ENCODE peak calls at places on chromosomes 2 and 18, in four cellular contexts. V is right lobe of liver; N is lung; L is CD4-positive, alpha-beta T cell. Y is an unnamed sample.

GRCh38 chr2:224401641-224402342 is at the start of gene FAM124B:
- DNase-seq in V (peak), N (peak), L (peak), Y (no peak)

GRCh38 chr2:214277880-214278279 is 133.0 kb upstream of the VWC2L start:
- DNase-seq in V (no peak), N (no peak), L (no peak), Y (no peak)

GRCh38 chr2:143397886-143398614 is 268.8 kb downstream of the ARHGAP15 start:
- DNase-seq in V (no peak), N (no peak), L (no peak), Y (no peak)

GRCh38 chr2:158644139-158644538 is 151.0 kb upstream of the DAPL1 start:
- DNase-seq in V (no peak), N (no peak), L (no peak), Y (no peak)

GRCh38 chr2:31266804-31267203 is 32.9 kb downstream of the EHD3 start:
- DNase-seq in V (no peak), N (no peak), L (no peak), Y (no peak)

GRCh38 chr2:55418512-55419235 is 982 bp downstream of the CCDC88A start:
- DNase-seq in V (no peak), N (no peak), L (no peak), Y (no peak)

GRCh38 chr2:11683486-11683885 is 13.5 kb upstream of the NTSR2 start:
- DNase-seq in V (no peak), N (no peak), L (no peak), Y (no peak)

GRCh38 chr18:48943333-48943732 is 7.4 kb downstream of the SMAD7 start:
- DNase-seq in V (no peak), N (no peak), L (no peak), Y (no peak)

GRCh38 chr2:33426666-33427231 is 49.7 kb upstream of the RASGRP3 start:
- DNase-seq in V (peak), N (peak), L (no peak), Y (no peak)

GRCh38 chr2:27723372-27724144 is 48.0 kb upstream of the MRPL33 start:
- DNase-seq in V (peak), N (peak), L (peak), Y (peak)

GRCh38 chr2:158202151-158202778 is 100.6 kb downstream of the UPP2 start:
- DNase-seq in V (no peak), N (no peak), L (no peak), Y (no peak)

GRCh38 chr2:129738799-129739198 is 240.7 kb upstream of the RAB6C start:
- DNase-seq in V (no peak), N (no peak), L (no peak), Y (no peak)

GRCh38 chr18:10228380-10228779 is 226.1 kb upstream of the APCDD1 start:
- DNase-seq in V (no peak), N (no peak), L (no peak), Y (no peak)

GRCh38 chr18:10231220-10231619 is 223.2 kb upstream of the APCDD1 start:
- DNase-seq in V (no peak), N (no peak), L (no peak), Y (no peak)

GRCh38 chr18:10226971-10227370 is 227.5 kb upstream of the APCDD1 start:
- DNase-seq in V (no peak), N (no peak), L (no peak), Y (no peak)

GRCh38 chr18:10232062-10232461 is 222.4 kb upstream of the APCDD1 start:
- DNase-seq in V (no peak), N (no peak), L (no peak), Y (no peak)

DNA sequence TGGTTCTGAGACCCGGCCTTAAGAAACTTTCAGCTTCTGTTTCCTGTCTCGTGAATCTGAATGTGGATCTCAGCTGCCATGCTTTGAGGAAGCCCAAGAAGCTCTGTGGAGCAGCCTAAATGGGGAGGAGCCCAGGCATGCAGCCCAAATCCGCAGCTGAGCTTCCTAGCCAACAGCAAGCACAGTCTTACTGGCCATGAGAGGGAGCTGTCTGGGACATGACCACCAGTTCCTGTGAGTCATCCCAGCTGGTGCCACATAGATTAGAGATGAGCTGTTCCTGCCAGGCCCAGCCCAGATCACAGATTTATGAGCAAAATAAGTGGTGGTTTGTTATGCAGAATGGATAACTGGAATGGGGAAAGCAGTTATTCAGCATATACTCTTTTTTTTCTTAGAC is 224.4 kb upstream of the APCDD1 start:
- DNase-seq in V (no peak), N (no peak), L (no peak), Y (no peak)
- TF ChIP-seq CTCF in V (no peak), N (no peak), L (no peak), Y (no peak)

GRCh38 chr18:2102022-2102421 is 469.3 kb downstream of the METTL4 start:
- DNase-seq in V (no peak), N (no peak), L (no peak), Y (no peak)

GRCh38 chr18:2108581-2108980 is 462.7 kb downstream of the METTL4 start:
- DNase-seq in V (no peak), N (no peak), L (no peak), Y (no peak)

GRCh38 chr18:2103299-2103698 is 468.0 kb downstream of the METTL4 start:
- DNase-seq in V (no peak), N (no peak), L (no peak), Y (no peak)

GRCh38 chr18:2100694-2101213 is 470.6 kb downstream of the METTL4 start:
- DNase-seq in V (no peak), N (no peak), L (no peak), Y (no peak)

DNA sequence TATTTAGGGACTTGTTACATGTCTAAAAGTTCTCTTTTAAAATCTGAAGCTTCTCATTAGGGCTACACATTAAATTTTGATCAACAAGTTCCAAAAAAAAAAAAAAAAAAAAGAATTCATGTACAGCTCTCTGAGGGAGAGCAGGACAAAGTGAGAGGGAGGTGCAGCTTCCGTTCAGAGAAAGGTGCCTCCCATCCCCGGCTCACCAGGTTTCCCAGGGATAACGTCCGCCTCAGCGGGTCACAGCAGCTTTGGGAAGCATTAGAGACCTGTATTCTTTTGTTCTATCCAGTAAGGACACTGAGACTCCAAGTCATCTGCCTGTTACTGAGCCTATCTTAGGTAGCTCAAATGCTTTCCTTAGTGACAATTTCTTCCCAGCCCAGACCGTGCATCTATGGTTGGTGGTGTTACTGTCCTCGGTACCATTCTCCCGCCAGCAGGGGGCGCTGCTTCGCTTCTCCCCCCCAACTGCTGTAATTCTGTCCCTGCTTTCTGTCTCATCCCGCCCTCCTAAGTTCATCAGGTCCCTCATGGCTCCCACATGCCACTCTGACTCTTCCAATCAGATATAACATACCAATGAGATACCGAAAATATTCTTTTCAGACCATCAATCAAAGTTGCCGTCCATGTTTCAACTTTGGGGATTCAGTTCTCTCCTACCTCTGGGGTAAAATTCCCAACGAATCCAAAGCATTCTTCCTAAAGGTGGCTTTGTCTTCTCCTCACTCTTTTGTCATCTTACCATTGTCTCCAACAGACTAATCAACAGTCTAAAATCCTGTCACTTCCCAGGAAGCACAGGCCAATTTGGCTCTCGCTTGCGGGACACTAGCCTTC is 466.5 kb downstream of the METTL4 start:
- DNase-seq in V (peak), N (peak), L (no peak), Y (peak)
- TF ChIP-seq CTCF in V (peak), N (peak), L (peak), Y (peak)

DNA sequence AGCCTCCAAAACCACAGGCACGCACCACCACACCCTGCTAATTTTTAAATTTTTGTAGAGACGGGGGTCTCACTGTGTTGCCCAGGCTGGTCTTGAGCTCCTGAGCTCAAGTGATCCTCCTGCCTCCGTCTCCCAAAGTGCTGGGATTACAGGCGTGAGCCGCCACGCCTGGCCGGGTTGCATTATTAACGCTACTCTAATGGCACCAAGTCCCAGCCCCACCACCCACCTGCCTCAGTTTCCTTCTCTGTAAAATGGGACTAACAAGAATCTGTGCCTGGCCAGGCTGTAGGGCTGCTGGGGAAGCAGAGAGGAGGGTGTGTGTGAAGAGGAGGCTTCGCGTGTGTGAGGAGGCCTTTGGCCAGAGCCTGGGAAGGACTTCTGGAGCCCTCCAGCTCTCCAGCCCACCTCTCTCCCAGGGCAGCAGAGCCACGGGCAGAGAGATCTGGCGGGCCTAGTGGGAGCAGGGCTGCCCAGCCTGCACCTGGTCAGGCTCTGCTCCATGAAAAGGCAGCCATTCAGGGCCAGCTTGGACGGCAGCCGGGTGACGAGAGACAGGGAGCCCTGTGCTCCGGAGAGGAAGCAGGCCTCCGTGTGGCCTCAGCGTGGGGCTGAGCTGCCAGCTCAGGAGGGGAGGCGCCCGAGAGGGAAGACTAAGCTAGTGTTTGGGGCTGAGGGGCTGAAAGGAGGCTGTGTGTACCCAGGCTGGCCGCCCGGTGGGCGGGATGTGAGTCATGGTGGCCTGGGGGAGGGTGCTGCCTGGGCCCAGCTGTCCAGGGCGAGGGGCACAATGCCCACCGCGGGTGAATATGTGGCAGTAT is 7.4 kb upstream of the B3GNT7 start:
- DNase-seq in V (no peak), N (no peak), L (no peak), Y (no peak)
- TF ChIP-seq CTCF in V (no peak), N (no peak), L (no peak), Y (no peak)

DNA sequence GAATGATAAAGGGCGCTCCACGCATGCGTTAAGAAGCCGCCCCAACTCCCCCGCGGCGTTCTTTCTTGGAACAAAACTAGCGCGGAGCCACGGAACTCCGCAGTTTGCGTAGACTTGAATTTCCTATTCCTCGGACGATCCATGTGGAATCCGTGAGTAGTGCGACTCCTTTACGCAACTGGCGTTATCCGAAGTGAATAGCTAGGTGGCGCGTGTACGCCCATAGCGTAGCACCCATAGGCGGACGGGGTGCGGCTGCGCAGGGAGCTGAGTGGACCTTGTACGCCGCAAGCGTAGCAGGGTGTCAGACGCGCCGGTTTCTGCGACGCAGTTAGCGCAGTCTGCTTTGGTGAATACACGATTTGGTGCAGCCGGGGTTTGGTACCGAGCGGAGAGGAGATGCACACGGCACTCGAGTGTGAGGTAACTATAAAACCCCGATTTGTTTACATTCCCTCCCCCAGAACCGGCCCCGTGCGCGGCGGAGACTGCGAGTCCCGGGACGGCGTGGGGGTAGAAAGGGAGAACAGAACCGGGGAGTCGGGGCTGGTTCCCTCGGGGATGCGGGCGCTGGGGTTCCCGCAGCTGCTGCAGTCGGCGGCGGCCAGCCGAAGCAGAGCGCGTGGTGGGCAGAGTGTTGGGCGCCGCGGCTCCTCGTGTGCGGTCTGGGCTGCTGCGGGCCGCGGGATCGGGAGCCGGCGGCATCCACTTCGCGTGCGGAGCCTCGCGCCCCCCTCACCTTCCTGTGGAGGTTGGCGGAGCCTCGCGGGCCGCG is at the start of gene SLC39A10:
- DNase-seq in V (peak), N (peak), L (peak), Y (peak)
- TF ChIP-seq CTCF in V (no peak), N (peak), L (no peak), Y (peak)

GRCh38 chr18:36338420-36338933 is 41.0 kb downstream of the FHOD3 start:
- DNase-seq in V (no peak), N (no peak), L (no peak), Y (no peak)

GRCh38 chr18:36337679-36338419 is 40.3 kb downstream of the FHOD3 start:
- DNase-seq in V (no peak), N (peak), L (no peak), Y (no peak)

GRCh38 chr18:36333418-36333817 is 35.9 kb downstream of the FHOD3 start:
- DNase-seq in V (no peak), N (no peak), L (no peak), Y (no peak)

GRCh38 chr18:36334798-36335197 is 37.3 kb downstream of the FHOD3 start:
- DNase-seq in V (no peak), N (no peak), L (no peak), Y (no peak)

DNA sequence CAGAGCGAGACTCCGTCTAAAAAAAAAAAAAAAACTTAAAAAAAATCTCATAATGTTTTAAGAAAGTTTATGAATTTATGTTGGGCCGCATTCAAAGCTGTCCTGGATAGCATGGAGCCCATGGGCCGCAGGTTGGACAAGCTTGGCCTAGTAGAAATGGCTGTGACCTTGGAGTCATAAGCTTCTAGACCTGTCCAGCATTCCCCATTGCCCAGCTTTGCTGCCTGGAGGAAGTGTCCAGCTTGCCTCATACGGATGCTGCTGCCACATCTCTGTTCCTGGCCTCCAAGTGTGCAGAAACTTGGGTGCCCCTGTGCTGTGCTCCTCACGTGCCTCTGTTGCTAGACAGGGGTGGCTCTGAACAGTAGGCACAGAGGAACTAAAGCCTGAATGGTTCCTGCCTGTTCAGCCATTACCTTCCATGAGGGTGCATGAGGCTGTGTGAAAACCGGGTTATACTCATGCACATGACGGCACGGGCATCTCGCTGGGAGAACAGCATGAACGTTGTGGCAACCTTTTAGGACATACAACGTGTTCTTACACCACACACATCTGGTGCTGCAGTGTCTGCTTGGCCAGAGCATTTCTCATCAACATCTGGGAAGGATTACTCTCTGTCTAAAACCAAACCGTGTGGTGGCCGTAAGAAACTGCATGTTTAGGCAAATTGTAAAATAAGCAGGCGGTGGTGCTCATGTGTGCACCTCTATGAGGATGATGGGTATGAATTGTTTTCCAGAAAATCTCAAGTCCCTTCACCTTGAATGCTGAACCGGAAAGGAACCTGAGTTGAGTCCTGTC is 38.2 kb downstream of the FHOD3 start:
- DNase-seq in V (no peak), N (peak), L (no peak), Y (no peak)
- TF ChIP-seq CTCF in V (no peak), N (no peak), L (no peak), Y (no peak)

GRCh38 chr2:218332288-218332687 is 24.4 kb upstream of the CATIP start:
- DNase-seq in V (no peak), N (no peak), L (no peak), Y (peak)

GRCh38 chr2:218334531-218334930 is 22.1 kb upstream of the CATIP start:
- DNase-seq in V (no peak), N (no peak), L (no peak), Y (no peak)

GRCh38 chr2:218329826-218330651 is 26.6 kb upstream of the CATIP start:
- DNase-seq in V (no peak), N (no peak), L (no peak), Y (no peak)

GRCh38 chr2:218329027-218329825 is 27.4 kb upstream of the CATIP start:
- DNase-seq in V (no peak), N (peak), L (no peak), Y (no peak)

GRCh38 chr2:218332920-218333645 is 23.6 kb upstream of the CATIP start:
- DNase-seq in V (no peak), N (no peak), L (no peak), Y (no peak)
- TF ChIP-seq CTCF in V (no peak), N (no peak), L (no peak), Y (no peak)

GRCh38 chr2:189178007-189178406 is 1.6 kb downstream of the COL5A2 start:
- DNase-seq in V (no peak), N (no peak), L (no peak), Y (no peak)
- TF ChIP-seq CTCF in V (peak), N (no peak), L (no peak), Y (no peak)

Y was measured in D721Med.